ENCODE peak calls at places on chromosomes 12 and 14, in seven cellular contexts. B, I, A, W, Y, X and Q are unnamed samples.
A peak's percentile ranks its signal among the peaks of the same experiment; 100 is the strongest.

GRCh38 chr12:95198914-95199313 is 18.4 kb downstream of the FGD6 start:
- DNase-seq in B (no peak), I (no peak), A (no peak), W (no peak), Y (no peak), X (no peak), Q (peak; percentile 71)

GRCh38 chr12:57783861-57784260 is 1.3 kb downstream of the TSFM start:
- DNase-seq in B (no peak), I (no peak), A (no peak), W (no peak), Y (no peak), X (no peak), Q (no peak)

GRCh38 chr12:121318121-121318520 is 21.6 kb upstream of the CAMKK2 start:
- DNase-seq in B (no peak), I (no peak), A (no peak), W (no peak), Y (no peak), X (no peak), Q (no peak)

GRCh38 chr14:59585891-59586554 is 9.4 kb upstream of the CCDC175 start:
- DNase-seq in B (no peak), I (peak; percentile 40), A (no peak), W (no peak), Y (no peak), X (peak; percentile 40), Q (no peak)

GRCh38 chr14:63435838-63436237 is 107.3 kb downstream of the PPP2R5E start:
- DNase-seq in B (no peak), I (peak; percentile 92), A (peak; percentile 54), W (peak; percentile 78), Y (no peak), X (peak; percentile 81), Q (no peak)

GRCh38 chr14:71705460-71705859 is 226.8 kb upstream of the RGS6 start:
- DNase-seq in B (no peak), I (peak; percentile 78), A (no peak), W (no peak), Y (no peak), X (no peak), Q (no peak)

GRCh38 chr14:92819011-92819410 is 24.9 kb downstream of the GOLGA5 start:
- DNase-seq in B (no peak), I (no peak), A (no peak), W (no peak), Y (peak; percentile 5), X (no peak), Q (no peak)

GRCh38 chr12:52085682-52086180 is 6.2 kb downstream of the SMIM41 start:
- DNase-seq in B (no peak), I (no peak), A (no peak), W (no peak), Y (no peak), X (no peak), Q (no peak)

GRCh38 chr12:110531741-110532333 is 29.7 kb downstream of the RAD9B start:
- DNase-seq in B (no peak), I (peak; percentile 53), A (no peak), W (no peak), Y (no peak), X (peak; percentile 57), Q (peak; percentile 57)

GRCh38 chr12:71938728-71939385 is at the start of gene TPH2:
- DNase-seq in B (peak; percentile 14), I (peak; percentile 68), A (peak; percentile 77), W (peak; percentile 57), Y (peak; percentile 94), X (peak; percentile 63), Q (peak; percentile 31)

GRCh38 chr12:53230971-53231858 is 794 bp downstream of the RARG start:
- DNase-seq in B (no peak), I (no peak), A (no peak), W (peak; percentile 50), Y (no peak), X (no peak), Q (no peak)

GRCh38 chr12:62098131-62098530 is 162.1 kb upstream of the USP15 start:
- DNase-seq in B (no peak), I (no peak), A (no peak), W (no peak), Y (no peak), X (no peak), Q (no peak)

GRCh38 chr12:78470354-78471195 is 394.0 kb upstream of the SYT1 start:
- DNase-seq in B (peak; percentile 6), I (peak; percentile 60), A (peak; percentile 41), W (no peak), Y (peak; percentile 60), X (peak; percentile 49), Q (no peak)

GRCh38 chr12:1826867-1827705 is 6.7 kb downstream of the LRTM2 start:
- DNase-seq in B (no peak), I (no peak), A (no peak), W (peak; percentile 32), Y (no peak), X (no peak), Q (no peak)

GRCh38 chr14:98169170-98169587 is 1102.8 kb downstream of the BCL11B start:
- DNase-seq in B (no peak), I (no peak), A (no peak), W (no peak), Y (no peak), X (no peak), Q (no peak)

GRCh38 chr14:61119006-61119405 is 138.0 kb downstream of the SLC38A6 start:
- DNase-seq in B (no peak), I (no peak), A (no peak), W (no peak), Y (peak; percentile 15), X (no peak), Q (no peak)

GRCh38 chr14:55102141-55102547 is 26.9 kb upstream of the LGALS3 start:
- DNase-seq in B (peak; percentile 62), I (peak; percentile 96), A (peak; percentile 94), W (peak; percentile 87), Y (peak; percentile 79), X (peak; percentile 100), Q (peak; percentile 85)

GRCh38 chr12:5171701-5172100 is 128.0 kb downstream of the KCNA5 start:
- DNase-seq in B (peak; percentile 31), I (peak; percentile 77), A (peak; percentile 4), W (no peak), Y (peak; percentile 72), X (peak; percentile 48), Q (no peak)

GRCh38 chr12:3728686-3729085 is 24.2 kb downstream of the CRACR2A start:
- DNase-seq in B (no peak), I (no peak), A (no peak), W (no peak), Y (no peak), X (no peak), Q (no peak)

GRCh38 chr14:52678591-52678990 is 16.8 kb downstream of the ERO1A start:
- DNase-seq in B (peak; percentile 26), I (no peak), A (peak; percentile 42), W (no peak), Y (no peak), X (no peak), Q (no peak)
- TF ChIP-seq CTCF in B (peak; percentile 22), I (peak; percentile 14), A (peak; percentile 72), W (no peak), Y (peak; percentile 47), X (peak; percentile 48), Q (peak; percentile 37)

GRCh38 chr12:118307069-118307954 is 65.4 kb downstream of the TAOK3 start:
- DNase-seq in B (no peak), I (peak; percentile 95), A (no peak), W (no peak), Y (no peak), X (peak; percentile 86), Q (peak; percentile 43)
- H3K4me3 ChIP-seq in B (no peak overlapping the region), I (peak overlapping the region; percentile 55), A (no peak overlapping the region), W (no peak overlapping the region), Y (no peak overlapping the region), X (peak overlapping the region; percentile 39), Q (peak overlapping the region; percentile 54)

GRCh38 chr12:17971850-17972249 is 118.1 kb downstream of the RERGL start:
- DNase-seq in B (no peak), I (no peak), A (no peak), W (no peak), Y (no peak), X (no peak), Q (no peak)

GRCh38 chr12:17975239-17975638 is 114.8 kb downstream of the RERGL start:
- DNase-seq in B (no peak), I (no peak), A (no peak), W (no peak), Y (no peak), X (no peak), Q (no peak)

GRCh38 chr12:17975763-17976162 is 114.2 kb downstream of the RERGL start:
- DNase-seq in B (no peak), I (no peak), A (no peak), W (no peak), Y (no peak), X (no peak), Q (no peak)

GRCh38 chr12:17976202-17976601 is 113.8 kb downstream of the RERGL start:
- DNase-seq in B (no peak), I (no peak), A (no peak), W (no peak), Y (peak; percentile 70), X (no peak), Q (no peak)
- TF ChIP-seq CTCF in B (no peak), I (peak; percentile 9), A (peak; percentile 53), W (no peak), Y (peak; percentile 76), X (peak; percentile 43), Q (no peak)

GRCh38 chr14:94109915-94110250 is 653 bp upstream of the IFI27 start:
- DNase-seq in B (no peak), I (no peak), A (no peak), W (no peak), Y (no peak), X (no peak), Q (no peak)

GRCh38 chr14:94111276-94112095 is 950 bp downstream of the IFI27 start:
- DNase-seq in B (no peak), I (no peak), A (no peak), W (no peak), Y (no peak), X (no peak), Q (no peak)

GRCh38 chr14:94112513-94113060 is 2.1 kb downstream of the IFI27 start:
- DNase-seq in B (no peak), I (no peak), A (no peak), W (no peak), Y (no peak), X (no peak), Q (no peak)

GRCh38 chr14:94113073-94113472 is 2.5 kb downstream of the IFI27 start:
- DNase-seq in B (no peak), I (no peak), A (no peak), W (no peak), Y (no peak), X (no peak), Q (no peak)

DNA sequence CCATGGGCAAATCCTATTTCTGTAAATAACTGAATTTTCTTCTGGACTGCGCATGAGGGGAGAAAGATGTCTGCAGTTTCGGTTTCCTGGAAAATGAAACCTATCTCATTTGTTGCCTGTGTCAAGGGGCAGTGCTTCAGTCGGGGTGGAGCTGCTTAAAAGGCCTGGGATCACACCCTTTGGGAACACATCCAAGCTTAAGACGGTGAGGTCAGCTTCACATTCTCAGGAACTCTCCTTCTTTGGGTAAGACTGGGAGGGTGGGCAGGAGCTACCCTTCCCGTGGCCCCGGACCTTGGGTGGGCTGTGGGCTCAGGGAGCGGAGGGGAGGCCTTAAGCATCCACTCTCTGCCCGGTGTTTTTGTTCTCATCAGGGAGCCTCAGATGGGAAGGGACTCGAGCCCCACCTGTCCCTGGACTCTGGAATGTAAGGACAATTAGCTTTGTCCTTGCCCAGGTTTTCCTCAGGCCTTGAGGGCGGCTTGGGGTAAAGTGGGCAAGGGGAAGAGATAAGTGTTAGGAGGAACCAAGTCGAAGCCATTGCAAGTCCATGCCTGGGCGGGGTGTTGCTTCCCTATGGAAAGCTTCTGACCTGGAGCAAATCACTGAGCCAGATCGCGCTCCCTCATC is at the start of gene IFI27:
- DNase-seq in B (no peak), I (peak; percentile 41), A (no peak), W (no peak), Y (no peak), X (peak; percentile 69), Q (no peak)
- H3K4me3 ChIP-seq in B (no peak within 1 kb of the TSS), I (no peak within 1 kb of the TSS), A (no peak within 1 kb of the TSS), W (peak within 1 kb of the TSS; percentile 54), Y (no peak within 1 kb of the TSS), X (peak within 1 kb of the TSS; percentile 54), Q (no peak within 1 kb of the TSS)